ENCODE peak calls at places on chromosomes 11 and 22, in ten cellular contexts. L, T, M, P, Z, C, S, I, U and N are unnamed samples.

GRCh38 chr11:70467196-70468085 is 69.1 kb downstream of the CTTN start:
- DNase-seq in P (peak), T (peak), U (no peak), M (peak), C (no peak), S (no peak), I (peak), Z (peak), L (peak), N (peak)

GRCh38 chr22:32622762-32623147 is 148.1 kb downstream of the FBXO7 start:
- DNase-seq in P (no peak), T (no peak), U (no peak), I (no peak), L (no peak), Z (no peak), C (no peak), S (no peak), M (no peak), N (no peak)

GRCh38 chr11:16986434-16987204 is 27.6 kb downstream of the PLEKHA7 start:
- DNase-seq in U (no peak), C (no peak), I (peak), L (peak), M (peak), P (no peak), Z (peak), T (no peak), S (peak), N (no peak)

GRCh38 chr11:133934599-133935550 is 21.9 kb downstream of the IGSF9B start:
- DNase-seq in M (peak), P (peak), U (peak), T (peak), Z (no peak), I (no peak), S (no peak), L (no peak), C (no peak), N (peak)

GRCh38 chr11:76579047-76579751 is 91.3 kb downstream of the LRRC32 start:
- DNase-seq in I (peak), C (no peak), P (no peak), S (no peak), U (no peak), Z (no peak), M (peak), T (no peak), L (no peak), N (peak)

GRCh38 chr11:44574620-44575287 is 9.3 kb downstream of the CD82 start:
- DNase-seq in M (peak), S (no peak), U (peak), P (peak), I (no peak), Z (no peak), T (no peak), L (no peak), C (peak), N (peak)

GRCh38 chr22:22711532-22711913 is 67.1 kb downstream of the GGTLC2 start:
- DNase-seq in M (no peak), I (no peak), S (no peak), C (no peak), T (no peak), L (no peak), U (no peak), P (no peak), Z (no peak), N (no peak)

GRCh38 chr11:111819161-111820058 is 52.0 kb downstream of the ALG9 start:
- DNase-seq in I (no peak), U (peak), C (peak), P (peak), Z (no peak), T (no peak), L (peak), M (peak), S (no peak), N (peak)

GRCh38 chr11:71998649-71999310 is at the start of gene IL18BP:
- DNase-seq in L (no peak), P (no peak), I (no peak), T (no peak), Z (no peak), C (no peak), U (no peak), M (no peak), S (peak), N (no peak)

GRCh38 chr11:33885338-33886005 is 6.4 kb downstream of the LMO2 start:
- DNase-seq in C (no peak), I (no peak), S (no peak), M (no peak), Z (no peak), P (no peak), L (no peak), T (no peak), U (no peak), N (no peak)

GRCh38 chr22:38415561-38416321 is 39.3 kb downstream of the KCNJ4 start:
- DNase-seq in C (no peak), Z (no peak), T (no peak), L (no peak), P (no peak), I (peak), S (no peak), M (no peak), U (no peak), N (no peak)

GRCh38 chr22:20490183-20490940 is 5.2 kb downstream of the KLHL22 start:
- DNase-seq in M (no peak), C (no peak), U (no peak), L (no peak), Z (no peak), T (no peak), S (no peak), P (no peak), I (no peak), N (no peak)

GRCh38 chr11:105609832-105610781 is at the start of gene GRIA4:
- DNase-seq in M (peak), T (no peak), Z (no peak), P (peak), U (peak), L (peak), I (peak), C (peak), S (no peak), N (peak)

GRCh38 chr22:28172948-28173360 is 253.9 kb upstream of the PITPNB start:
- DNase-seq in C (no peak), U (peak), M (no peak), L (no peak), P (no peak), Z (no peak), I (no peak), T (no peak), S (no peak), N (no peak)

GRCh38 chr22:41446057-41446501 is 522 bp downstream of the TOB2 start:
- DNase-seq in S (no peak), I (peak), Z (peak), L (peak), P (no peak), T (no peak), C (no peak), M (no peak), U (no peak), N (no peak)

GRCh38 chr11:17578296-17578695 is 31.2 kb downstream of the OTOG start:
- DNase-seq in Z (no peak), T (no peak), P (no peak), M (no peak), U (no peak), C (no peak), S (no peak), L (no peak), I (no peak), N (no peak)

GRCh38 chr11:58027341-58027740 is 3.4 kb upstream of the OR6Q1 start:
- DNase-seq in Z (no peak), C (peak), M (peak), P (no peak), U (peak), S (no peak), I (no peak), T (no peak), L (no peak), N (no peak)

GRCh38 chr11:13051257-13051656 is 42.1 kb downstream of the RASSF10 start:
- DNase-seq in I (no peak), U (peak), Z (no peak), M (no peak), L (no peak), C (no peak), T (no peak), S (no peak), P (no peak), N (no peak)

GRCh38 chr22:38505595-38506117 is 455 bp downstream of the DDX17 start:
- DNase-seq in U (peak), I (peak), S (peak), T (no peak), M (peak), C (no peak), P (peak), L (peak), Z (peak), N (peak)

GRCh38 chr11:61295596-61295926 is 445 bp upstream of the VWCE start:
- DNase-seq in T (no peak), U (no peak), M (no peak), L (peak), C (no peak), S (no peak), Z (peak), P (no peak), I (no peak), N (no peak)

GRCh38 chr11:71222318-71223080 is 29.9 kb downstream of the SHANK2 start:
- DNase-seq in P (no peak), S (no peak), L (no peak), Z (no peak), I (no peak), C (no peak), M (no peak), T (no peak), U (no peak), N (no peak)

GRCh38 chr11:17012712-17013547 is 1.3 kb downstream of the PLEKHA7 start:
- DNase-seq in U (peak), M (peak), C (no peak), P (peak), Z (peak), S (no peak), L (peak), T (peak), I (peak), N (peak)

DNA sequence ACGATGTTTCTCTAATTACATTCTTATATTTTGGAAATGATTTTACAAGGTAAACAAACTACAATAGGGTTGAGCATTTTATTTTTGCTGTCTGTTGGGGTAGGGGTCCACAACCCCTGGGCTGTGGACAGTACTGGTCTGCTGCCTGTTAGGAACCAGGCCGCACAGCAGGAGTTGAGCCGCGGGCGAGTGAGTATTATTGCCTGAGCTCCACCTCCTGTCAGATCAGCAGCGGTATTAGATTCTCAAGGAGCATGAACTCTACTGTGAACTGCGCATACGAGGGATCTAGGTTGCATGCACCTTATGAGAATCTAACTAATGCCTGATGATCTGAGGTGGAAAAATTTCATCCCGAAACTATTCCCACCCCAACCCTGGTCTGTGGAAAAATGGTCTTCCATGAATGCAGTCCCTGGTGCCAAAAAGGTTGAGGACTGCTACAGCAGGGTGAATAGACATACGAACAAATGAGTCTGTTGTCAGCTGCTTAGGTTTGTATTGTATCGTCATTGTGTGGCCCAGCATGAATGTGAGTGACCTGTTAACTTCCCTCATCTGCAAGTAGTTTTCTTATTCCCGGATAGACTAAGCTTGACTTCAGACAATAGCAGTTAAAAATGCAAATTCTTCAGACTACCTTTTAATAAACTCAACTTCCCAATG is 29.8 kb downstream of the RNF141 start:
- DNase-seq in L (no peak), S (no peak), U (no peak), Z (no peak), P (no peak), I (peak), T (no peak), M (no peak), C (no peak), N (no peak)
- H3K4me3 ChIP-seq in L (no peak), S (no peak), U (no peak), Z (no peak), P (no peak), I (peak), T (no peak), M (no peak), C (no peak), N (no peak)

DNA sequence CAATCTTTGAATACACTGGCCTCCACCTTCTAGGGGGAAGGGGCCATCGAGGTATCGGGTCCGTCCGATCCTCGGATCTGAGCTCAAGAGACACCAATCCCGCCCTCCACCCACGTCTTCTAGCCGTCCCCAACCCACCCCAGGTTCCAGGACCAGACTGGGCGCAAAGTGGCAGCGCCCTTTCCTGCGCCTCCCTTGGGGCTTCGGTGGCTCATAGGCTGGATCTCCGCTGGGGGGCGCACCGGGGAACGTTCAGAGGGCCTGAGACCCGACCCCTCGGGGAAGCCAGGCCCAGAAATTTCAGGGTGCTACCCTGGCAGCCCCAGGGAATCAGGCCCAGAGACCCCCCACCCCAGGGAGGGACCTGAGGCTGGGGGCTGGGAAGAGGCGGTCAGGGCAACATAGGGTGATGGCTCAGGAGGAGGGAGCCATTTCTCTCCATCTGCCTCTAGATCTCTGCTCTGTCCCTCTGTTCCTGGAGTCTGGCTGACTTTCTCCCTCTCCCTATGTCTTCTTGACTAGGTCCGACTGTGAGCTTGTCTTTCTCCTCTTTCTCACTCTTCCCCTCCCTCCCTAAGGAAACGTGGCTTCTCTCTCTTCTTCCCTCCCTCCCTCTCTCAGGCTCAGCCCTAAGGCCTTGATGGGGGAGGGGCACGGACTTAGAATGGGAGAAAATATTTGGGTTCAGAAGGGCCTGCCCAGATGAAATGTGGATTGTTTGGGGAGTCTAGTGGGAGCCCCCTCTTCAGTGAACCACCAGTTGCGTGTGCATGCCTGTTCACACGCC is 1.1 kb downstream of the CREB3L1 start:
- DNase-seq in Z (no peak), I (peak), C (no peak), T (no peak), M (peak), U (peak), L (peak), S (no peak), P (peak), N (peak)
- TF ChIP-seq CTCF in Z (no peak), I (peak), C (peak), T (no peak), M (peak), U (peak), L (peak), S (no peak), P (peak), N (peak)

GRCh38 chr22:21652547-21653545 is 10.7 kb downstream of the SDF2L1 start:
- DNase-seq in M (no peak), I (peak), T (no peak), S (no peak), C (no peak), P (no peak), U (no peak), L (no peak), Z (no peak), N (no peak)
- H3K4me3 ChIP-seq in M (peak), I (peak), T (peak), S (peak), C (peak), P (peak), U (peak), L (peak), Z (peak), N (peak)

GRCh38 chr11:19903620-19904069 is 191.0 kb downstream of the NAV2 start:
- DNase-seq in S (peak), T (peak), Z (peak), U (peak), M (peak), L (peak), P (peak), I (peak), C (peak), N (peak)

GRCh38 chr11:19907839-19908238 is 195.2 kb downstream of the NAV2 start:
- DNase-seq in Z (no peak), I (no peak), M (no peak), T (no peak), U (peak), P (no peak), C (no peak), S (no peak), L (peak), N (no peak)

GRCh38 chr11:19907008-19907579 is 194.5 kb downstream of the NAV2 start:
- DNase-seq in U (no peak), L (no peak), M (no peak), Z (no peak), C (no peak), P (no peak), I (no peak), S (no peak), T (no peak), N (no peak)

GRCh38 chr11:19906126-19906525 is 193.5 kb downstream of the NAV2 start:
- DNase-seq in T (no peak), M (no peak), C (no peak), L (no peak), P (no peak), I (no peak), U (no peak), S (no peak), Z (no peak), N (no peak)

GRCh38 chr11:19905280-19905853 is 192.7 kb downstream of the NAV2 start:
- DNase-seq in L (no peak), I (peak), M (peak), Z (no peak), T (peak), P (no peak), U (peak), S (no peak), C (no peak), N (peak)
- TF ChIP-seq CTCF in L (peak), I (peak), M (peak), Z (peak), T (peak), P (peak), U (peak), S (no peak), C (peak), N (peak)

DNA sequence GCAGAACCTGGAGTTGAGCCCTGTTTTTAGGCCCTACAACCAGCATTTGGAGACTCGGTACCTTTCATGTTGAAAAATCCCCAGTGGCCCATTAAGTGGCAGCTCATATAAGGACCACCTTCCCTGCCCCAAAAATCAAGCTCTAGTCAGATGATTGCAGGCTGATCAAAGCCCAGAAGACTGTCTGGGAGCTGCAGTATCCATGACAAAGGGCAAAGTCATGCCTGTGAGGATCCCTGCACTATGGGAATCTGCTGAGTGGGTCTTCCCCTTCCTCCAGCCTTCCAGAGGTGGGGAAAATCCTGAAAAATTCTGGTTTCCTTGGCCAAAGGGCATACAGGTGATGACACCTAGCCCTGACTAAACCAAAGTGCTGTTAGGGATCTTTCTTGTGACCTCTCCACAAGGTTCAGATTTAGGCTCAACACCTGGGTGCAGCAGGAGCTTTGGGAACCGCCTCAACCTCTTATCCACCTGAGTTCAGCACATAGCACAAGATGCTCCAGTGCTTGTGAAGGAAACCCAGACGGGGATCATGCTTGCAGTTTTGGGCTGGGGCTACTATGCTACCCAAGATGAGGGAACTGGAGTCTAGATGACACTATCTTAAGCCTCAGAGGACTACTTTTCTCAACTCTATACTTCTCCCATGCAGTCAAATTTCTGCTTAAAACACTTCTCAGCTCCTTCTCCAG is 1.2 kb upstream of the TRIM3 start:
- DNase-seq in M (no peak), Z (no peak), I (peak), L (no peak), P (no peak), S (no peak), C (no peak), U (no peak), T (no peak), N (no peak)
- H3K4me3 ChIP-seq in M (no peak), Z (no peak), I (peak), L (no peak), P (peak), S (no peak), C (no peak), U (peak), T (no peak), N (no peak)

DNA sequence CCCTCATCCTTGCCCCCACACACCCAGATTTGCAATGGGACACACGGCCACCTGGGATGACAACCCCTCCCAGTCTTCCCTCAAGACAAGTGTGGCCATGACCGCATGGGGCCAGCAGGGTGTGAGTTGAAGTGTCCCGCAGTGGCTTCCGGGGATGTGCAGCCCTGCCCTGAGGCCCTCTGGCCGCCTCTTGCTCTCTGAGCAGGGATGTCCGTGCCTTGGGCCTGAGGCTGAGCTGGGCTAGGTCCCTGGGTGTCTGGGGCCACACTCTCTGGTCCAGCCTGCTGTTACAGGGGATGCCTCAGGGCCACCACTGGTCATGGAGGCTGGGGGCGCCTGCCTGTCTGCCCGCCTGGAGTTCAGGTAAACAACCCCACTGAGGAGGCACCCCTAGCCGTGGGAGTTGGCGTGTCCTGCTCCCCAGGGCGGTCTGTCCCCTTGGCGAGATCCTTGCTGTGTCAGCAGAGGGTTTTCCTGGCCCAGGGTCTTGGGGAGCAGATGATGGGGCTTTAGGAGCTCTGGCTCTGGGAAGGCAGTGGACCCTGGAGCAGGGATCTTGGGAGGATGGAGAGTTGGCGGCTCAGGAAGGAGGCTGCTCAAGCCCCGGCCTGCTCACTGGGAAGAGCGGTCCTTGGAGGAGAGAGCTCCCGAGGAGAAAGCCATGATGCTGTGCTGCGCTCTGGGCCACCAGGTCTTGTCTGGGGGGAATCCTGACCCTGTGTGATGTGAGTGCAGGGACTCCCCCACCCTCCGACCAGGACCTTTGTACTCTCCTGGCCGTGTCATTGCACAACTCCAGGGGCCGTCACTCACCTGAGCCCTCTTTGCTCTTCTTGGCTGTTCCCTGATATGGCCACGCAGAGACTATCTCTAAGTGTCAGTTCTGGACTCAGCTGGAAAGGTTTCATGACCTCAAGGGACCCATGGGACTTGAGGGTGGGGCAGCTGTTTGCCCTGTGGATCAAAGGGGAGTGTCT is 67.9 kb downstream of the KCNQ1 start:
- DNase-seq in M (no peak), P (no peak), L (peak), C (no peak), T (no peak), I (no peak), Z (peak), U (no peak), S (no peak), N (no peak)
- TF ChIP-seq CTCF in M (no peak), P (no peak), L (no peak), C (no peak), T (no peak), I (no peak), Z (no peak), U (no peak), S (no peak), N (no peak)